ENCODE peak calls at places on chromosome 19, in six cellular contexts. D is lung, J is adrenal gland, A is fibroblast of lung, G is AG09309, C is AG10803. X is an unnamed sample.
A peak's percentile ranks its signal among the peaks of the same experiment; 100 is the strongest.

GRCh38 chr19:28847468-28847867 is 365.5 kb downstream of the UQCRFS1 start:
- DNase-seq in D (no peak), J (no peak), A (no peak), G (peak; percentile 85), C (peak; percentile 49), X (peak; percentile 16)

GRCh38 chr19:7426986-7427385 is 61.8 kb downstream of the PEX11G start:
- DNase-seq in D (no peak), J (no peak), A (no peak), G (no peak), C (no peak), X (no peak)

GRCh38 chr19:10604460-10604980 is 17.4 kb upstream of the AP1M2 start:
- DNase-seq in D (no peak), J (no peak), A (no peak), G (no peak), C (no peak), X (no peak)

GRCh38 chr19:1942934-1943555 is 2.1 kb downstream of the CSNK1G2 start:
- DNase-seq in D (no peak), J (no peak), A (peak; percentile 6), G (no peak), C (no peak), X (no peak)

GRCh38 chr19:43718627-43719377 is 2.9 kb downstream of the IRGC start:
- DNase-seq in D (no peak), J (no peak), A (no peak), G (no peak), C (no peak), X (no peak)

GRCh38 chr19:29006057-29006735 is 206.8 kb downstream of the UQCRFS1 start:
- DNase-seq in D (no peak), J (no peak), A (no peak), G (peak; percentile 20), C (peak; percentile 86), X (no peak)

GRCh38 chr19:10001899-10002298 is 8.4 kb downstream of the COL5A3 start:
- DNase-seq in D (no peak), J (peak; percentile 52), A (no peak), G (no peak), C (peak; percentile 18), X (no peak)

GRCh38 chr19:275958-276646 is 15.1 kb downstream of the PLPP2 start:
- DNase-seq in D (no peak), J (no peak), A (no peak), G (no peak), C (no peak), X (no peak)

GRCh38 chr19:23516266-23516665 is 121.0 kb upstream of the ZNF91 start:
- DNase-seq in D (no peak), J (no peak), A (no peak), G (no peak), C (no peak), X (no peak)

GRCh38 chr19:3132971-3133792 is 2.7 kb upstream of the GNA15 start:
- DNase-seq in D (no peak), J (no peak), A (peak; percentile 48), G (peak; percentile 39), C (peak; percentile 82), X (peak; percentile 85)

GRCh38 chr19:2497186-2497585 is 21.3 kb downstream of the GADD45B start:
- DNase-seq in D (no peak), J (no peak), A (peak; percentile 35), G (no peak), C (no peak), X (no peak)

GRCh38 chr19:7507884-7508283 is 8.0 kb upstream of the ZNF358 start:
- DNase-seq in D (peak; percentile 87), J (peak; percentile 95), A (peak; percentile 82), G (no peak), C (peak; percentile 73), X (peak; percentile 85)

GRCh38 chr19:30304540-30304939 is 67.6 kb upstream of the ZNF536 start:
- DNase-seq in D (no peak), J (no peak), A (no peak), G (no peak), C (no peak), X (no peak)

GRCh38 chr19:45484273-45484945 is 12.4 kb downstream of the RTN2 start:
- DNase-seq in D (no peak), J (no peak), A (no peak), G (no peak), C (peak; percentile 25), X (peak; percentile 51)

GRCh38 chr19:13841339-13842293 is 35.3 kb upstream of the NANOS3 start:
- DNase-seq in D (peak; percentile 75), J (peak; percentile 52), A (peak; percentile 41), G (no peak), C (peak; percentile 48), X (peak; percentile 68)

GRCh38 chr19:7918615-7919421 is 1.3 kb upstream of the SNAPC2 start:
- DNase-seq in D (no peak), J (no peak), A (no peak), G (no peak), C (no peak), X (no peak)

GRCh38 chr19:1883784-1884183 is 1.5 kb downstream of the ABHD17A start:
- DNase-seq in D (no peak), J (no peak), A (no peak), G (no peak), C (no peak), X (peak; percentile 31)

GRCh38 chr19:7925171-7925837 is 631 bp downstream of the CTXN1 start:
- DNase-seq in D (peak; percentile 62), J (peak; percentile 78), A (peak; percentile 51), G (no peak), C (peak; percentile 48), X (peak; percentile 53)

GRCh38 chr19:45142016-45142727 is 18.6 kb downstream of the NKPD1 start:
- DNase-seq in D (no peak), J (no peak), A (no peak), G (no peak), C (no peak), X (no peak)

GRCh38 chr19:19597809-19598306 is 20.6 kb downstream of the PBX4 start:
- DNase-seq in D (no peak), J (no peak), A (no peak), G (no peak), C (no peak), X (no peak)

GRCh38 chr19:30719189-30719990 is 347.2 kb downstream of the ZNF536 start:
- DNase-seq in D (no peak), J (peak; percentile 78), A (peak; percentile 22), G (no peak), C (peak; percentile 26), X (peak; percentile 12)

GRCh38 chr19:17867087-17867486 is 4.7 kb upstream of the SLC5A5 start:
- DNase-seq in D (no peak), J (no peak), A (no peak), G (no peak), C (no peak), X (no peak)

GRCh38 chr19:33482486-33482885 is 39.1 kb downstream of the PEPD start:
- DNase-seq in D (no peak), J (no peak), A (peak; percentile 65), G (no peak), C (no peak), X (no peak)

DNA sequence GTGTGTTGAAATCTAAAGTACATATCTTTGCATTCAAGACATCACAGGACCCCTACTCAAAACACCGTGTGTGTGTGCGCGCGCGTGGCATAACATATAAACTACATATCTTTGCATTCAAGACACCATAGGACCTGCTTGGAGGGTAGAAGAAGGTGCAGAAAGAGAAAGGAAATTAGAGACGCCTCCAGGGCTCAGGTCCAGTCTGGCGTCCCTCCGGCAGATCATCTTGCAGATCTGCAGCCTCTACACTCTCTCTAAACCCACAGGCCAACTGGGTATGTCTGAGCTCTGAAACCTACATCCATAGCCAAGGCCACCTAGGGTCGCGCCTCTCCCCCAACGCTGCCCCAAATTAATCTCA is 659 bp upstream of the PAFAH1B3 start:
- DNase-seq in D (no peak), J (no peak), A (no peak), G (no peak), C (no peak), X (no peak)
- H3K4me3 ChIP-seq in D (no peak overlapping the region), J (no peak overlapping the region), A (peak overlapping the region; percentile 54), G (peak overlapping the region; percentile 53), C (no peak overlapping the region), X (peak overlapping the region; percentile 79)

GRCh38 chr19:40381321-40381720 is 8.7 kb downstream of the HIPK4 start:
- DNase-seq in D (no peak), J (no peak), A (no peak), G (no peak), C (no peak), X (no peak)
- TF ChIP-seq CTCF in D (no peak), J (no peak), A (no peak), G (no peak), C (no peak), X (peak; percentile 8)

GRCh38 chr19:49150944-49151243 is 4.3 kb downstream of the HRC start:
- DNase-seq in D (no peak), J (no peak), A (no peak), G (no peak), C (no peak), X (no peak)

GRCh38 chr19:49150106-49150943 is 4.9 kb downstream of the HRC start:
- DNase-seq in D (peak; percentile 76), J (peak; percentile 90), A (peak; percentile 78), G (peak; percentile 13), C (peak; percentile 69), X (peak; percentile 88)

GRCh38 chr19:49147923-49148682 is 7.1 kb downstream of the HRC start:
- DNase-seq in D (no peak), J (no peak), A (no peak), G (no peak), C (no peak), X (no peak)

GRCh38 chr19:49148784-49149651 is 6.2 kb downstream of the HRC start:
- DNase-seq in D (peak; percentile 99), J (peak; percentile 99), A (peak; percentile 83), G (peak; percentile 42), C (peak; percentile 77), X (peak; percentile 95)

DNA sequence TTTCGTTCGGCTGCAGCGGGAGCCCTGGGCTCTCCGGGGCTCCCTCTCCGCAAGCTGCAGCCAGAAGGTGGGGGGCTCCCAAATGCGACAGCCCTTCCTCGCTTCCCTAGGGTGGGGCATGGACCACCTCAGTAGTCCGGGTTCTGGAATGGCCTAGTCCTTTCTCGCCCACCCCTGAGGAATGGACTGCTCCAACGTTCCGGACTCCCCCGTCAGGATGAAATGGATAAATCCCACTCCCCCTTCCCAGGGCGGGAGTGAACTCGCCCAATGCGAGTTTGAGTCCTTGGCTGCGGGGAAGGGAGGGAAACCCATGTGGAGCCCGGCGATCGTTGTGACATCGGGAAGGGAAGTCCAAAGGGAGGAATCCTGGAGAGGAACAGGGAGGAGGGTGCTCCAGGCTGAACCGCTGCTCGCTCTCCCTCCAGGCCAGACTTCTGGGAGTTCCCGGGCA is 5.5 kb downstream of the HRC start:
- DNase-seq in D (peak; percentile 69), J (peak; percentile 75), A (peak; percentile 82), G (peak; percentile 59), C (peak; percentile 83), X (peak; percentile 91)
- H3K4me3 ChIP-seq in D (peak overlapping the region; percentile 60), J (peak overlapping the region; percentile 34), A (peak overlapping the region; percentile 68), G (peak overlapping the region; percentile 76), C (peak overlapping the region; percentile 91), X (peak overlapping the region; percentile 95)

DNA sequence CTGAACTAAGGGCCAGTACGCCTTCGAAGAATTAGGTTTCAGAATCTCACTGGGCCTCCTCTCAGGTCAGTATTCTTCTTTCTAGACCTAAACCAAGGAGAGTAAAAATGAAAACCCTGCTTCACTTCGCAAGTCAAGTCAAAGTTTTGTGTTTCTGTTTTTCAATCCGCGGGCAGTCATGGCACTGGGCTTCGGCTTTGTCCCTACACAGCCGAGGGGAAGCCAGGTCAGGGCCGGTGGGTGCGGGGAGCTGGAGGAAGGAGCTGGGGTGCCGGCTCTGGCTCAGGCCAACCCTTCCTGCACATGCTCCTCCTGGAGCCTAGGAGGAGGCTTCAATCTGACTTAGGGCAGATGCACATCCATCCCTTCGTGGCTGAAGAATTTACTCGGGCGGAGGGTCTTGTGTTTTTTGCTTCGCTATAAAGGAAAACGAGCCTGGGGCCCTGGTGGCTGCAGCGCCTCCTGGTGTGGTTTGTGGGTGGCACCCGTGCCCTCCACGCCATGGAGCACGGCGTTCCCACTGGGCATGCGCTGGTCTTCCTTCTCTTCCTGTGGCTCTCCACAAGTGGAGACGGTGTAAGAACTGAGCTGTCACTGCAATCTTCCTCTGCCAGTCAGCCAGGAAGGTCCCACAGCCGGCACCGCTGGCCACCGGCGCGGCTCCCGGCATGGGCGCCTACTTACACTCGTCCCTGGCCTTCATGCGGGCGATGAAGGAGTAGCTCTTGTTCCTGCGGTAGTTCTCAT is 22.5 kb downstream of the C19orf44 start:
- DNase-seq in D (no peak), J (no peak), A (no peak), G (no peak), C (no peak), X (no peak)
- TF ChIP-seq CTCF in D (no peak), J (no peak), A (no peak), G (peak; percentile 31), C (no peak), X (no peak)